ENCODE peak calls at places on chromosome 13, in seven cellular contexts. One of them, this sample, is unnamed.

GRCh38 chr13:84590663-84591062 is 708.4 kb upstream of the SLITRK1 start:
- DNase-seq in EL: no peak
- DNase-seq in ACHN: no peak
- DNase-seq in AG09309: no peak
- DNase-seq in stimulated activated CD4-positive, alpha-beta T cell treated with anti-CD3 and anti-CD28 coated beads, Interleukin-4, amount 100 ng/mL, for 1 hour: no peak
- DNase-seq in GM06990: no peak
- DNase-seq in activated CD4-positive, alpha-beta T cell treated with anti-CD3 and anti-CD28 coated beads, Interleukin-2, amount 10 ng/mL, durations not matched to agents 7 days and 5 days: no peak
- DNase-seq in this sample: no peak

GRCh38 chr13:39483326-39483725 is 119.7 kb downstream of the LHFPL6 start:
- DNase-seq in EL: peak; percentile 68
- DNase-seq in AG09309: peak; percentile 33
- DNase-seq in activated CD4-positive, alpha-beta T cell treated with anti-CD3 and anti-CD28 coated beads, Interleukin-2, amount 10 ng/mL, durations not matched to agents 7 days and 5 days: no peak
- DNase-seq in GM06990: no peak
- DNase-seq in stimulated activated CD4-positive, alpha-beta T cell treated with anti-CD3 and anti-CD28 coated beads, Interleukin-4, amount 100 ng/mL, for 1 hour: no peak
- DNase-seq in ACHN: no peak
- DNase-seq in this sample: no peak

GRCh38 chr13:31725841-31726240 is 13.5 kb upstream of the RXFP2 start:
- DNase-seq in activated CD4-positive, alpha-beta T cell treated with anti-CD3 and anti-CD28 coated beads, Interleukin-2, amount 10 ng/mL, durations not matched to agents 7 days and 5 days: no peak
- DNase-seq in AG09309: no peak
- DNase-seq in EL: peak; percentile 73
- DNase-seq in GM06990: no peak
- DNase-seq in ACHN: no peak
- DNase-seq in stimulated activated CD4-positive, alpha-beta T cell treated with anti-CD3 and anti-CD28 coated beads, Interleukin-4, amount 100 ng/mL, for 1 hour: no peak
- DNase-seq in this sample: no peak

GRCh38 chr13:99971576-99972189 is at the start of gene ZIC5:
- DNase-seq in GM06990: no peak
- DNase-seq in ACHN: no peak
- DNase-seq in EL: no peak
- DNase-seq in activated CD4-positive, alpha-beta T cell treated with anti-CD3 and anti-CD28 coated beads, Interleukin-2, amount 10 ng/mL, durations not matched to agents 7 days and 5 days: no peak
- DNase-seq in stimulated activated CD4-positive, alpha-beta T cell treated with anti-CD3 and anti-CD28 coated beads, Interleukin-4, amount 100 ng/mL, for 1 hour: no peak
- DNase-seq in AG09309: no peak
- DNase-seq in this sample: no peak

GRCh38 chr13:75446874-75447273 is 35.1 kb downstream of the TBC1D4 start:
- DNase-seq in EL: no peak
- DNase-seq in ACHN: no peak
- DNase-seq in activated CD4-positive, alpha-beta T cell treated with anti-CD3 and anti-CD28 coated beads, Interleukin-2, amount 10 ng/mL, durations not matched to agents 7 days and 5 days: no peak
- DNase-seq in GM06990: no peak
- DNase-seq in stimulated activated CD4-positive, alpha-beta T cell treated with anti-CD3 and anti-CD28 coated beads, Interleukin-4, amount 100 ng/mL, for 1 hour: no peak
- DNase-seq in AG09309: no peak
- DNase-seq in this sample: no peak

GRCh38 chr13:44224433-44225149 is 149.0 kb upstream of the SERP2 start:
- DNase-seq in EL: no peak
- DNase-seq in AG09309: no peak
- DNase-seq in ACHN: no peak
- DNase-seq in stimulated activated CD4-positive, alpha-beta T cell treated with anti-CD3 and anti-CD28 coated beads, Interleukin-4, amount 100 ng/mL, for 1 hour: no peak
- DNase-seq in GM06990: no peak
- DNase-seq in activated CD4-positive, alpha-beta T cell treated with anti-CD3 and anti-CD28 coated beads, Interleukin-2, amount 10 ng/mL, durations not matched to agents 7 days and 5 days: no peak
- DNase-seq in this sample: no peak

GRCh38 chr13:38358703-38359102 is 9.1 kb downstream of the UFM1 start:
- DNase-seq in EL: no peak
- DNase-seq in AG09309: no peak
- DNase-seq in GM06990: no peak
- DNase-seq in stimulated activated CD4-positive, alpha-beta T cell treated with anti-CD3 and anti-CD28 coated beads, Interleukin-4, amount 100 ng/mL, for 1 hour: no peak
- DNase-seq in ACHN: no peak
- DNase-seq in activated CD4-positive, alpha-beta T cell treated with anti-CD3 and anti-CD28 coated beads, Interleukin-2, amount 10 ng/mL, durations not matched to agents 7 days and 5 days: no peak
- DNase-seq in this sample: no peak

GRCh38 chr13:43325636-43326035 is 302.2 kb downstream of the DNAJC15 start:
- DNase-seq in activated CD4-positive, alpha-beta T cell treated with anti-CD3 and anti-CD28 coated beads, Interleukin-2, amount 10 ng/mL, durations not matched to agents 7 days and 5 days: no peak
- DNase-seq in ACHN: no peak
- DNase-seq in stimulated activated CD4-positive, alpha-beta T cell treated with anti-CD3 and anti-CD28 coated beads, Interleukin-4, amount 100 ng/mL, for 1 hour: no peak
- DNase-seq in GM06990: no peak
- DNase-seq in AG09309: no peak
- DNase-seq in EL: no peak
- DNase-seq in this sample: no peak

GRCh38 chr13:79194272-79194671 is 211.8 kb downstream of the RBM26 start:
- DNase-seq in AG09309: no peak
- DNase-seq in EL: no peak
- DNase-seq in GM06990: peak; percentile 79
- DNase-seq in activated CD4-positive, alpha-beta T cell treated with anti-CD3 and anti-CD28 coated beads, Interleukin-2, amount 10 ng/mL, durations not matched to agents 7 days and 5 days: peak; percentile 74
- DNase-seq in ACHN: no peak
- DNase-seq in stimulated activated CD4-positive, alpha-beta T cell treated with anti-CD3 and anti-CD28 coated beads, Interleukin-4, amount 100 ng/mL, for 1 hour: no peak
- DNase-seq in this sample: no peak

GRCh38 chr13:106610511-106610910 is 42.6 kb upstream of the ARGLU1 start:
- DNase-seq in ACHN: no peak
- DNase-seq in stimulated activated CD4-positive, alpha-beta T cell treated with anti-CD3 and anti-CD28 coated beads, Interleukin-4, amount 100 ng/mL, for 1 hour: no peak
- DNase-seq in AG09309: no peak
- DNase-seq in activated CD4-positive, alpha-beta T cell treated with anti-CD3 and anti-CD28 coated beads, Interleukin-2, amount 10 ng/mL, durations not matched to agents 7 days and 5 days: no peak
- DNase-seq in GM06990: no peak
- DNase-seq in EL: peak; percentile 38
- DNase-seq in this sample: no peak

GRCh38 chr13:100363874-100364273 is 224.7 kb downstream of the GGACT start:
- DNase-seq in ACHN: no peak
- DNase-seq in stimulated activated CD4-positive, alpha-beta T cell treated with anti-CD3 and anti-CD28 coated beads, Interleukin-4, amount 100 ng/mL, for 1 hour: no peak
- DNase-seq in GM06990: no peak
- DNase-seq in activated CD4-positive, alpha-beta T cell treated with anti-CD3 and anti-CD28 coated beads, Interleukin-2, amount 10 ng/mL, durations not matched to agents 7 days and 5 days: no peak
- DNase-seq in AG09309: peak; percentile 31
- DNase-seq in EL: peak; percentile 60
- DNase-seq in this sample: no peak

GRCh38 chr13:83350569-83350968 is 531.7 kb downstream of the SLITRK1 start:
- DNase-seq in ACHN: no peak
- DNase-seq in activated CD4-positive, alpha-beta T cell treated with anti-CD3 and anti-CD28 coated beads, Interleukin-2, amount 10 ng/mL, durations not matched to agents 7 days and 5 days: no peak
- DNase-seq in GM06990: no peak
- DNase-seq in stimulated activated CD4-positive, alpha-beta T cell treated with anti-CD3 and anti-CD28 coated beads, Interleukin-4, amount 100 ng/mL, for 1 hour: no peak
- DNase-seq in AG09309: no peak
- DNase-seq in EL: peak; percentile 52
- DNase-seq in this sample: no peak

GRCh38 chr13:113992276-113993005 is 18.6 kb upstream of the C13orf46 start:
- DNase-seq in stimulated activated CD4-positive, alpha-beta T cell treated with anti-CD3 and anti-CD28 coated beads, Interleukin-4, amount 100 ng/mL, for 1 hour: no peak
- DNase-seq in GM06990: no peak
- DNase-seq in ACHN: no peak
- DNase-seq in activated CD4-positive, alpha-beta T cell treated with anti-CD3 and anti-CD28 coated beads, Interleukin-2, amount 10 ng/mL, durations not matched to agents 7 days and 5 days: no peak
- DNase-seq in AG09309: no peak
- DNase-seq in EL: no peak
- DNase-seq in this sample: no peak

GRCh38 chr13:44969858-44970484 is 19.3 kb downstream of the NUFIP1 start:
- DNase-seq in AG09309: peak; percentile 23
- DNase-seq in activated CD4-positive, alpha-beta T cell treated with anti-CD3 and anti-CD28 coated beads, Interleukin-2, amount 10 ng/mL, durations not matched to agents 7 days and 5 days: peak; percentile 10
- DNase-seq in stimulated activated CD4-positive, alpha-beta T cell treated with anti-CD3 and anti-CD28 coated beads, Interleukin-4, amount 100 ng/mL, for 1 hour: no peak
- DNase-seq in ACHN: peak; percentile 67
- DNase-seq in EL: peak; percentile 62
- DNase-seq in GM06990: no peak
- DNase-seq in this sample: no peak

GRCh38 chr13:69857188-69857821 is 250.3 kb upstream of the ATXN8OS start:
- DNase-seq in stimulated activated CD4-positive, alpha-beta T cell treated with anti-CD3 and anti-CD28 coated beads, Interleukin-4, amount 100 ng/mL, for 1 hour: no peak
- DNase-seq in EL: peak; percentile 1
- DNase-seq in AG09309: no peak
- DNase-seq in ACHN: peak; percentile 75
- DNase-seq in GM06990: peak; percentile 8
- DNase-seq in activated CD4-positive, alpha-beta T cell treated with anti-CD3 and anti-CD28 coated beads, Interleukin-2, amount 10 ng/mL, durations not matched to agents 7 days and 5 days: no peak
- DNase-seq in this sample: no peak